ENCODE peak calls at places on chromosome 13, in five cellular contexts. J, W, T, E and S are unnamed samples.

GRCh38 chr13:30679483-30680330 is 55.6 kb upstream of the ALOX5AP start:
- DNase-seq in J (peak), W (peak), T (no peak), E (no peak), S (peak)

GRCh38 chr13:36475468-36475867 is 43.2 kb downstream of the CCNA1 start:
- DNase-seq in J (no peak), W (peak), T (no peak), E (peak), S (peak)

GRCh38 chr13:51524312-51524711 is 60.0 kb upstream of the WDFY2 start:
- DNase-seq in J (no peak), W (no peak), T (no peak), E (peak), S (no peak)

GRCh38 chr13:67829641-67830040 is 599.5 kb upstream of the PCDH9 start:
- DNase-seq in J (no peak), W (no peak), T (no peak), E (no peak), S (no peak)

GRCh38 chr13:48233097-48233885 is at the start of gene ITM2B:
- DNase-seq in J (peak), W (peak), T (peak), E (peak), S (peak)

GRCh38 chr13:20430296-20430695 is 95.4 kb downstream of the CRYL1 start:
- DNase-seq in J (no peak), W (no peak), T (no peak), E (peak), S (no peak)

GRCh38 chr13:113454936-113455335 is 1.6 kb upstream of the ADPRHL1 start:
- DNase-seq in J (no peak), W (peak), T (no peak), E (no peak), S (no peak)

GRCh38 chr13:45299194-45299593 is 41.8 kb downstream of the TPT1 start:
- DNase-seq in J (no peak), W (no peak), T (no peak), E (no peak), S (no peak)

GRCh38 chr13:100875392-100876043 is 200.9 kb upstream of the TMTC4 start:
- DNase-seq in J (no peak), W (no peak), T (no peak), E (no peak), S (peak)

GRCh38 chr13:83327091-83327490 is 555.2 kb downstream of the SLITRK1 start:
- DNase-seq in J (no peak), W (no peak), T (no peak), E (no peak), S (no peak)

GRCh38 chr13:28533049-28533436 is 38.1 kb upstream of the FLT1 start:
- DNase-seq in J (no peak), W (no peak), T (no peak), E (no peak), S (no peak)

GRCh38 chr13:41398494-41399190 is 58.7 kb upstream of the RGCC start:
- DNase-seq in J (no peak), W (no peak), T (no peak), E (no peak), S (no peak)

GRCh38 chr13:34148359-34148758 is 330.4 kb downstream of the RFC3 start:
- DNase-seq in J (no peak), W (no peak), T (no peak), E (no peak), S (no peak)

GRCh38 chr13:98252931-98253470 is 75.9 kb upstream of the RNF113B start:
- DNase-seq in J (no peak), W (no peak), T (no peak), E (no peak), S (peak)

GRCh38 chr13:99484405-99484981 is 16.8 kb upstream of the TM9SF2 start:
- DNase-seq in J (no peak), W (no peak), T (no peak), E (no peak), S (no peak)

GRCh38 chr13:93345061-93345460 is 118.5 kb downstream of the GPC6 start:
- DNase-seq in J (no peak), W (peak), T (no peak), E (no peak), S (no peak)

GRCh38 chr13:30346159-30346788 is 38.9 kb upstream of the KATNAL1 start:
- DNase-seq in J (peak), W (no peak), T (peak), E (no peak), S (no peak)

GRCh38 chr13:32225494-32225931 is 89.7 kb downstream of the ZAR1L start:
- DNase-seq in J (no peak), W (no peak), T (no peak), E (no peak), S (no peak)

GRCh38 chr13:49652691-49653305 is 24.5 kb downstream of the ARL11 start:
- DNase-seq in J (no peak), W (peak), T (peak), E (peak), S (peak)

GRCh38 chr13:68708336-68708908 is 1399.2 kb upstream of the ATXN8OS start:
- DNase-seq in J (no peak), W (no peak), T (no peak), E (no peak), S (no peak)

GRCh38 chr13:24116103-24116502 is 44.4 kb upstream of the SPATA13 start:
- DNase-seq in J (no peak), W (no peak), T (no peak), E (no peak), S (no peak)

GRCh38 chr13:110301606-110302131 is 5.3 kb downstream of the COL4A1 start:
- DNase-seq in J (no peak), W (no peak), T (no peak), E (no peak), S (no peak)

GRCh38 chr13:113856716-113857065 is 7.2 kb downstream of the GAS6 start:
- DNase-seq in J (no peak), W (no peak), T (peak), E (no peak), S (no peak)

GRCh38 chr13:30224732-30225131 is 82.6 kb downstream of the KATNAL1 start:
- DNase-seq in J (no peak), W (no peak), T (no peak), E (no peak), S (peak)

GRCh38 chr13:38900188-38900587 is 90.4 kb downstream of the STOML3 start:
- DNase-seq in J (no peak), W (peak), T (no peak), E (no peak), S (no peak)

GRCh38 chr13:101080616-101081015 is 335.7 kb downstream of the NALCN start:
- DNase-seq in J (no peak), W (no peak), T (no peak), E (no peak), S (no peak)

GRCh38 chr13:28628250-28628649 is 30.7 kb upstream of the POMP start:
- DNase-seq in J (no peak), W (no peak), T (no peak), E (no peak), S (no peak)

GRCh38 chr13:45051315-45051714 is 62.0 kb downstream of the GPALPP1 start:
- DNase-seq in J (no peak), W (no peak), T (no peak), E (no peak), S (no peak)

GRCh38 chr13:25137624-25137892 is 34.5 kb downstream of the AMER2 start:
- DNase-seq in J (no peak), W (no peak), T (peak), E (no peak), S (no peak)

GRCh38 chr13:102693250-102693649 is 1.6 kb downstream of the METTL21C start:
- DNase-seq in J (no peak), W (peak), T (no peak), E (no peak), S (no peak)

GRCh38 chr13:60590775-60591174 is 193.8 kb downstream of the TDRD3 start:
- DNase-seq in J (no peak), W (no peak), T (no peak), E (no peak), S (no peak)

GRCh38 chr13:62357887-62358645 is 942.4 kb upstream of the PCDH20 start:
- DNase-seq in J (no peak), W (peak), T (no peak), E (no peak), S (peak)

GRCh38 chr13:40666058-40666904 is at the start of gene FOXO1:
- DNase-seq in J (peak), W (peak), T (peak), E (peak), S (peak)

GRCh38 chr13:33073338-33073737 is 57.1 kb downstream of the KL start:
- DNase-seq in J (no peak), W (no peak), T (no peak), E (no peak), S (no peak)

GRCh38 chr13:48560657-48561337 is 27.9 kb upstream of the RCBTB2 start:
- DNase-seq in J (no peak), W (no peak), T (no peak), E (no peak), S (no peak)

GRCh38 chr13:45082964-45083363 is 37.3 kb upstream of the GTF2F2 start:
- DNase-seq in J (no peak), W (no peak), T (no peak), E (peak), S (peak)

GRCh38 chr13:73730014-73730413 is 404.2 kb downstream of the KLF12 start:
- DNase-seq in J (no peak), W (no peak), T (no peak), E (no peak), S (no peak)

GRCh38 chr13:97307882-97308624 is 85.9 kb downstream of the MBNL2 start:
- DNase-seq in J (no peak), W (no peak), T (no peak), E (peak), S (peak)

DNA sequence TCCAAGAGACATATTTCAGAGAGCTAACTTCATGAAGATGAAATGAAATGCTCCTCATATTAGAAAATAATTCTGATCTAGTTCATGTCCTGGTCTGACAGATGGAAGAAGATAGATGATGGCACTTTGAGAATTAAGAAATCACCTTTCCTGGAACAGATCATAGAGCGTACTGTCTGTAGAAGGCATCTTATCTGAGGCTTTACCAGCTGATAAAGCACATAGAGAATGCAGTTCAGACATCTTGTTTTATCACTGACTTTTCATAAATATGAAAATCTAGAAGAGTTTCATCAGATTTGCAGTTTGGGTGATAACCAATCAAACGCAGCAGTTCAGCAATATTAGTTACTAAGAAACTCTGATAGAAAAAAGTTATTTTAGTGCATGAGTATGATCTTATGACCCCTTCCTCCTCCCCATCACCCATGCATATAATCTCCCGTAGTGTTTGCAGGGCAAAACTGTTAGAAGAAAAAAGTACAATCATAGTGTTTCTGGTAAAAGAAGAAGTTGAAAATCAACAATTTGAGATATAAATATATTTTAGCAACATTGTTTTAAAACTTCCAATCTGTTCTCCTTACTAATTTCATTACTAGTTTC is 585.2 kb downstream of the PCDH9 start:
- DNase-seq in J (no peak), W (no peak), T (no peak), E (no peak), S (no peak)
- H3K27ac ChIP-seq in J (no peak), W (no peak), T (no peak), E (no peak), S (no peak)

GRCh38 chr13:27182844-27183497 is 11.4 kb upstream of the USP12 start:
- DNase-seq in J (no peak), W (no peak), T (peak), E (peak), S (no peak)
- TF ChIP-seq CTCF in J (no peak), W (no peak), T (no peak), E (no peak), S (no peak)

GRCh38 chr13:26475176-26476110 is 82.0 kb upstream of the WASF3 start:
- DNase-seq in J (no peak), W (peak), T (peak), E (no peak), S (no peak)

GRCh38 chr13:26474286-26474685 is 83.2 kb upstream of the WASF3 start:
- DNase-seq in J (no peak), W (peak), T (no peak), E (no peak), S (no peak)

GRCh38 chr13:26476111-26476743 is 81.3 kb upstream of the WASF3 start:
- DNase-seq in J (no peak), W (no peak), T (no peak), E (no peak), S (no peak)

GRCh38 chr13:26477681-26478080 is 79.8 kb upstream of the WASF3 start:
- DNase-seq in J (no peak), W (no peak), T (no peak), E (no peak), S (no peak)

DNA sequence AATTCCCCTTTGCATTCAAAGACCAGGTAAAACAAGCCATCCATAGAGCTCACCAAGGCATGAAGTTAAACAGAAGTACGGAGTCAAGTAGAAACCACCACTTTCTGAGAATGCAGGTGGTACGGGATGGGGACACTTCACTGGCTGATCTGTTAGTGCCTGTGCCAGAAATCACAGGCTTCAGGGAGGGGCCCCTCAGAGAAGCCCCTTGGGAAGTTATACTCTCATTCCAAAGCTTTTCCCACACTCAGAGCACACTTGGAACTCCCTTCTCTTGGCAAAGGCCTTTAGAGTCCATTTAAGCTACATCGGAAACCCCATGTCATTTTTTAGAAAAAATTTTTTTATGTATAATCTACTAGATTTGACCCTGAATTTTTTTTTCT is 80.7 kb upstream of the WASF3 start:
- DNase-seq in J (no peak), W (no peak), T (no peak), E (no peak), S (no peak)
- H3K27ac ChIP-seq in J (no peak), W (no peak), T (no peak), E (no peak), S (no peak)

DNA sequence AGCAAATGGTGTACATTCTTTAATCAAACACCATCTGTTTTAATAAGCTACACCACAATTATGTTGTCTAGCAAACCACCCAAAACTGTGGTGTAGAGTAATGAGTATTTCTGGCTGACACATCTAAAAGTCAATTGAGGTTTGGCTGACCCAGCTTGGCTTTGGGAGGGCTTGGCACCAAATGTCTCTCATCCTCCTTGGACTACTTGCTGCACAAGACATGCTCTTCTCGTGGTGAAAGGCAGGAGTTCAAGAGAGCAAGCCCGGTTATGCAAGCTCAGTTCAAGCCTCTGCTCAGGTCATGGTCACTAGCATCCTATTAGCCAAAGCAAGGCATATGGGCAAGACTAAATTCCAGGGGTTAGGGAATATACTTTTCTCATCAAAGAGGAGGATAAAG is 37.1 kb downstream of the LACC1 start:
- DNase-seq in J (no peak), W (no peak), T (no peak), E (no peak), S (no peak)
- TF ChIP-seq CTCF in J (no peak), W (no peak), T (no peak), E (no peak), S (no peak)

GRCh38 chr13:46386996-46387851 is at the start of gene RUBCNL:
- DNase-seq in J (no peak), W (peak), T (peak), E (no peak), S (peak)
- H3K27ac ChIP-seq in J (no peak), W (peak), T (peak), E (no peak), S (no peak)

GRCh38 chr13:72570019-72570418 is 157.4 kb downstream of the MZT1 start:
- DNase-seq in J (no peak), W (no peak), T (no peak), E (no peak), S (no peak)

GRCh38 chr13:72561791-72562190 is 165.6 kb downstream of the MZT1 start:
- DNase-seq in J (no peak), W (no peak), T (no peak), E (no peak), S (no peak)

GRCh38 chr13:72565893-72566292 is 161.5 kb downstream of the MZT1 start:
- DNase-seq in J (no peak), W (no peak), T (no peak), E (no peak), S (peak)

GRCh38 chr13:72562686-72563085 is 164.7 kb downstream of the MZT1 start:
- DNase-seq in J (no peak), W (no peak), T (no peak), E (no peak), S (no peak)

GRCh38 chr13:72567566-72567965 is 159.9 kb downstream of the MZT1 start:
- DNase-seq in J (no peak), W (peak), T (no peak), E (no peak), S (no peak)
- TF ChIP-seq CTCF in J (no peak), W (peak), T (no peak), E (no peak), S (no peak)